ENCODE peak calls at places on chromosomes 12 and 14, in eight cellular contexts. Q is RWPE2; Z is neural crest cell; P is endothelial cell; O is IMR-90; U is CD4-positive, alpha-beta T cell; L is GM12864; W is cardiac muscle cell. C is an unnamed sample.

GRCh38 chr12:113946175-113946574 is 19.9 kb downstream of the RBM19 start:
- DNase-seq in Q (no peak), Z (no peak), P (no peak), O (no peak), U (no peak), L (no peak), W (no peak), C (no peak)

GRCh38 chr14:53226553-53226952 is 73.4 kb upstream of the DDHD1 start:
- DNase-seq in Q (no peak), Z (no peak), P (no peak), O (peak), U (no peak), L (no peak), W (no peak), C (no peak)

GRCh38 chr12:24424889-24425600 is 475.6 kb upstream of the SOX5 start:
- DNase-seq in Q (no peak), Z (no peak), P (no peak), O (no peak), U (no peak), L (no peak), W (no peak), C (no peak)

GRCh38 chr12:3724096-3724805 is 28.7 kb downstream of the CRACR2A start:
- DNase-seq in Q (no peak), Z (no peak), P (no peak), O (no peak), U (no peak), L (no peak), W (no peak), C (no peak)

GRCh38 chr14:98412431-98412830 is 859.6 kb downstream of the BCL11B start:
- DNase-seq in Q (no peak), Z (no peak), P (no peak), O (no peak), U (no peak), L (no peak), W (no peak), C (no peak)

GRCh38 chr14:65575389-65575788 is 162.9 kb downstream of the FUT8 start:
- DNase-seq in Q (no peak), Z (no peak), P (no peak), O (no peak), U (no peak), L (no peak), W (no peak), C (no peak)

GRCh38 chr12:109711596-109712461 is 1.8 kb upstream of the FAM222A start:
- DNase-seq in Q (no peak), Z (no peak), P (no peak), O (no peak), U (no peak), L (no peak), W (peak), C (no peak)

GRCh38 chr14:34063470-34064164 is 112.7 kb upstream of the EGLN3 start:
- DNase-seq in Q (no peak), Z (no peak), P (no peak), O (no peak), U (no peak), L (no peak), W (no peak), C (no peak)

GRCh38 chr14:90193925-90194324 is 62.4 kb upstream of the PSMC1 start:
- DNase-seq in Q (no peak), Z (peak), P (peak), O (no peak), U (no peak), L (no peak), W (no peak), C (no peak)
- TF ChIP-seq CTCF in Q (peak), Z (peak), P (no peak), O (peak), U (peak), L (peak), W (peak), C (peak)

DNA sequence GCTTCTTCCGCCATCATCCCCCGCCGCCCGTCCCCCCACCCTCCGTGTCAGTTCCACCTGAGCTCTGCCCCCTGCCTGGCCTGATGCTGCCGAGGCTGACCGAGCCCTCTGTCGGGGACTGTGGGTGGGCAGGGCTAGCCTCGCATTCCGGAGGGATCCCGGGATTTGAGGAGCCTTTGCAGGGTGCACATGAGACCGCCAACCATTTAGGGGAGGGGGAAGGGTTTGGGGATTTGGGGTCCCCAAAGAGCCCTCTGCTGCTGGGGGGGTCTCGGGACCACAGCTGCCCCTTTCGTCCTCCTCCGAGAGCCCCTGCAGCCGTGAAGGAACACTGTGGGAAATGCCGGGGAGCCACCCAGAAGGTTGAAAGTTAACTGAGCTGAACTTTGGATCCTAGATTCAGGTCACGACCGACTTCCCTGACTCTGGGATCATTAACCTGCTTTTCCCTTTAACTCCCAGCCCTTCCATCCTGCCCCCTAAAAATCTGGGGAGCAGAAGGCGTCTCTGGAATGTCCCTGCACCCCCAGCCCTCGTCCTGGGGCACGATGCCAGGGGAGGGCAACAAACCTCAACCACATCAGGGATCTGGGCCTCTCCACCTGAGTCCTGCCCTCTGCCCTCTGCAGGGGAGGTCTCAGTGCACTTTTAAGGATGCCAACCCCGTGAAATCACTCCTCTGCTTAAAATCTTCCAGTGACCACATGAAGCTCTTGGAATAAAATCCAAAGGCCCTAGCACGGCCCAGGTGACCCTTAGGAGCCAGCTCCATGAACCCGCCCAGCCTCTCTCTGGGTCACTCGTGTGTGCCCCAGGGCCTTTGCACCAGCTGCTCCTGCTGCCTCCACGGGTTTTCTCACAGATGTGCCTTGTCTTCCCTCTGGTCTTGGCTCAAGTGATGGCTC is 94.9 kb downstream of the RFLNA start:
- DNase-seq in Q (no peak), Z (no peak), P (no peak), O (no peak), U (no peak), L (no peak), W (no peak), C (no peak)
- TF ChIP-seq CTCF in Q (no peak), Z (no peak), P (no peak), O (no peak), U (no peak), L (no peak), W (no peak), C (no peak)

GRCh38 chr12:22684526-22685118 is 59.7 kb downstream of the ETNK1 start:
- DNase-seq in Q (no peak), Z (no peak), P (no peak), O (peak), U (no peak), L (peak), W (peak), C (peak)
- TF ChIP-seq CTCF in Q (peak), Z (peak), P (peak), O (peak), U (peak), L (peak), W (peak), C (peak)

GRCh38 chr12:27112891-27113290 is 30.5 kb upstream of the C12orf71 start:
- DNase-seq in Q (no peak), Z (no peak), P (no peak), O (no peak), U (no peak), L (no peak), W (no peak), C (no peak)
- TF ChIP-seq CTCF in Q (no peak), Z (no peak), P (no peak), O (no peak), U (no peak), L (no peak), W (no peak), C (no peak)

GRCh38 chr14:97185186-97185585 is 388.0 kb downstream of the VRK1 start:
- DNase-seq in Q (no peak), Z (no peak), P (peak), O (no peak), U (no peak), L (no peak), W (peak), C (no peak)
- TF ChIP-seq CTCF in Q (peak), Z (peak), P (peak), O (no peak), U (peak), L (peak), W (no peak), C (no peak)

GRCh38 chr12:98151984-98152383 is 363.4 kb upstream of the TMPO start:
- DNase-seq in Q (no peak), Z (no peak), P (no peak), O (no peak), U (no peak), L (no peak), W (no peak), C (no peak)

GRCh38 chr12:98151105-98151504 is 364.3 kb upstream of the TMPO start:
- DNase-seq in Q (no peak), Z (no peak), P (no peak), O (no peak), U (no peak), L (no peak), W (no peak), C (no peak)

GRCh38 chr12:98149270-98149669 is 366.1 kb upstream of the TMPO start:
- DNase-seq in Q (no peak), Z (no peak), P (no peak), O (no peak), U (no peak), L (no peak), W (no peak), C (no peak)

GRCh38 chr12:98156697-98157096 is 358.7 kb upstream of the TMPO start:
- DNase-seq in Q (no peak), Z (no peak), P (no peak), O (no peak), U (no peak), L (no peak), W (no peak), C (no peak)

DNA sequence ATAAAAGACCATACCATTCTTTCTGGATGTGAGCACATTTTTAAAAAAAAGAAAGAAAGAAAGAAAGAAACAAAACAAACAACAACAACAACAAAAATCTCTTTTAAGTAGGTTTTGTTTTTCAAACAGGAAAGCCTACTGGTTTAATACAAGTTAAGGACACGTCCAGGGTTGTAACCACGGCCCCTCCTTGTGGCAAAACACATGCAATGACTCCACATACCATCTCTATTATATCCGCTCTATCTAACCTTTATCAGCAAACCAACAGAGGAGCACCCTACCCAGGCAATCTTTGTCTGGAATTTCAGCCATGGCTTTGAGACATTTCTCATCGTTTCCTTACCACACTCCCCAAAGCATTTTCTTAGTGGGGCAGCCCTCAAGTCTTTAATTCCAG is 360.5 kb upstream of the TMPO start:
- DNase-seq in Q (no peak), Z (peak), P (peak), O (no peak), U (no peak), L (no peak), W (peak), C (no peak)
- TF ChIP-seq CTCF in Q (no peak), Z (peak), P (peak), O (no peak), U (no peak), L (no peak), W (peak), C (no peak)

DNA sequence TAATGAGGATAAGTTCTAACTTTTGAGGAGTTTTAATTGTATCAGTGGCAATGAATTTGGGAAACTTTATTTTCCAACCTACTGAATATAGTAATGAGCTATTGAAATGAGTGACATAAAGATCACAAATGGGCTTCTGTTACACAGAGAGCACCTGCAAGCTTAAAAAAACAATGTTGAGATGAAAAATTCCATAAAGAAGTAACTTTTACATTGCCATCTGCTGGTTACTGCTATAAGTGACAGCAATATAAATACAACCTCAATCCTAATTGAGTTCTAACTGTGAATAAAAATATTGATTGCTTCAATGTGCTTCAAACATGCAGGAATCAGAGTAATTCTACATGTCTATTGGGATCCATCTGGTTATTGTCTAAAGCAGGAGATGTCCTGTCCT is 14.2 kb downstream of the WIF1 start:
- DNase-seq in Q (no peak), Z (no peak), P (no peak), O (peak), U (no peak), L (no peak), W (no peak), C (peak)
- TF ChIP-seq CTCF in Q (peak), Z (peak), P (no peak), O (peak), U (no peak), L (peak), W (peak), C (peak)

DNA sequence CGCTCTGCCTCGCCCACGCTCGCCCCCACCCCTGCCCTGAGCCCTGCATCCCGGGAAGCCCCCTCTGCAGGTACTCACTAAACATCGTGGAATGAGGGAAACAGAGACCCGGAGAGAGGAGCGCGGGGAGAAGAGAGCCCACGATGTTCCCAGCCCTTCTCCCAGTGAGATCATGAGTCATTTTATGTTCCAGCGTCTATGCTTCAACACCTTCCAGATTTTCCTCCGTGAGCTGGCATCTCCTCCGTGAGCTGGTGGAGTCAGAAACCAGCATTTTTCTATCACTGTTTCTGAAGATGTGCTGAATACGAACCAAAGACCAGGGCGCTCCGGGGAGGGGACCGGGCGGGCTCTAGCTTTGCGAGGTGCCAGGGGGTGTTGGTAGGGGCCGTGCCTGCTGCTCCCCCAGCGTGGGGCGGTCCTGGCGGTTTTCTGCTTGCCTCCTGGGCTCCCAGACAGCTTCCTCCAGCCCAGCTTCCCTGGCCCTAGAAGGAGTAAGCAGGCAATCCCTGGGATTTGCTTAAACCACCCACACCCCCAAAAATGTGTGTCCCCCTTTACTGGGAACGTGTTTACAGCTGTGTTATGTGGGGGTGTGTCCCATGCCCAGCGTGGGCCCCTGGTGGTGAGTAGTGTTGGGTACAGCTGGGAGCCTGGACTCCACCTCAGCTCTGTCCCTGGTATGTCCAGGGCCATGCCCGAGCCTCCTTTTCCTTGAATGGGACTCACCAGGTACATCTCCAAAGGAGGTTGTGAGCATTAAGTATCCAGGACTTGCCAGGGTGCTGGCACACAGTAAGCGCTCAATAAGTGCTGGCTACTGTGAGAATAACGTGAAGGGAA is 74.2 kb downstream of the DIO3 start:
- DNase-seq in Q (no peak), Z (no peak), P (no peak), O (no peak), U (no peak), L (no peak), W (no peak), C (no peak)
- TF ChIP-seq CTCF in Q (no peak), Z (no peak), P (no peak), O (no peak), U (no peak), L (no peak), W (no peak), C (no peak)

DNA sequence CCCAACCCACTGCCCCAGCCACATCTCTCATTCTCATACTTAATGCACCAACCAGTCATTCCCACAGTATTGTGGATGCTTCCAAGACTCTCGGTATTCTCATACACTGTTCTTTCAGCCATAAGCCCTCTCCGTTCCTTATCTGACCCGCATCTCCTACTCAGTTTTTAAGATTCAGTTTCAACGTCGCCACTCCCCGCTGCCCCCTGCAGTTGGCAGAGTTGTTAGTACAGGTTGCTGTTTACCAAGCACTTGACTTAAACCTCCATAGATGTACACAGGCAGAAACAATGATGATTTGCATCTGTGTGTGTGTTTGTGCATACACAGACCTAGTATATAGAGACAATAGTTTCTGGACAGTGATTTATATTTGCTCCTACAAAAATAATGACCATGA is 40.2 kb downstream of the PAH start:
- DNase-seq in Q (no peak), Z (no peak), P (peak), O (no peak), U (no peak), L (no peak), W (no peak), C (no peak)
- TF ChIP-seq CTCF in Q (no peak), Z (peak), P (no peak), O (no peak), U (no peak), L (peak), W (no peak), C (no peak)